ENCODE peak calls at places on chromosomes 7 and 10, in six cellular contexts. One of them, this sample, is unnamed.

GRCh38 chr10:6275022-6275997 is 72.6 kb downstream of the PFKFB3 start:
- DNase-seq in kidney epithelial cell: peak
- DNase-seq in adrenal gland: peak
- DNase-seq in IMR-90: peak
- DNase-seq in WERI-Rb-1: no peak
- DNase-seq in PC-9: peak
- DNase-seq in this sample: peak

GRCh38 chr7:8283968-8284367 is 22.0 kb upstream of the ICA1 start:
- DNase-seq in WERI-Rb-1: no peak
- DNase-seq in PC-9: no peak
- DNase-seq in kidney epithelial cell: no peak
- DNase-seq in IMR-90: no peak
- DNase-seq in adrenal gland: no peak
- DNase-seq in this sample: no peak

GRCh38 chr10:128714240-128714639 is 588.0 kb upstream of the MKI67 start:
- DNase-seq in IMR-90: no peak
- DNase-seq in PC-9: no peak
- DNase-seq in kidney epithelial cell: no peak
- DNase-seq in adrenal gland: no peak
- DNase-seq in WERI-Rb-1: no peak
- DNase-seq in this sample: no peak

GRCh38 chr7:33773053-33773452 is 132.3 kb upstream of the BMPER start:
- DNase-seq in IMR-90: peak
- DNase-seq in WERI-Rb-1: no peak
- DNase-seq in kidney epithelial cell: peak
- DNase-seq in adrenal gland: no peak
- DNase-seq in PC-9: no peak
- DNase-seq in this sample: no peak

GRCh38 chr7:2104107-2104710 is 128.5 kb downstream of the MAD1L1 start:
- DNase-seq in kidney epithelial cell: no peak
- DNase-seq in adrenal gland: peak
- DNase-seq in PC-9: no peak
- DNase-seq in WERI-Rb-1: peak
- DNase-seq in IMR-90: peak
- DNase-seq in this sample: peak

GRCh38 chr10:77566228-77566627 is 71.4 kb downstream of the KCNMA1 start:
- DNase-seq in IMR-90: peak
- DNase-seq in PC-9: no peak
- DNase-seq in WERI-Rb-1: no peak
- DNase-seq in adrenal gland: no peak
- DNase-seq in kidney epithelial cell: no peak
- DNase-seq in this sample: no peak

GRCh38 chr7:4268040-4268965 is 413.8 kb upstream of the FOXK1 start:
- DNase-seq in IMR-90: no peak
- DNase-seq in WERI-Rb-1: no peak
- DNase-seq in adrenal gland: no peak
- DNase-seq in PC-9: no peak
- DNase-seq in kidney epithelial cell: no peak
- DNase-seq in this sample: no peak

GRCh38 chr10:110483633-110484032 is 14.1 kb upstream of the DUSP5 start:
- DNase-seq in WERI-Rb-1: no peak
- DNase-seq in PC-9: no peak
- DNase-seq in IMR-90: no peak
- DNase-seq in adrenal gland: no peak
- DNase-seq in kidney epithelial cell: no peak
- DNase-seq in this sample: no peak

GRCh38 chr10:89278034-89278535 is 23.8 kb upstream of the IFIT2 start:
- DNase-seq in PC-9: peak
- DNase-seq in WERI-Rb-1: peak
- DNase-seq in adrenal gland: peak
- DNase-seq in IMR-90: peak
- DNase-seq in kidney epithelial cell: peak
- DNase-seq in this sample: no peak

GRCh38 chr7:50533849-50534248 is 31.4 kb downstream of the DDC start:
- DNase-seq in PC-9: no peak
- DNase-seq in kidney epithelial cell: no peak
- DNase-seq in WERI-Rb-1: no peak
- DNase-seq in adrenal gland: no peak
- DNase-seq in IMR-90: no peak
- DNase-seq in this sample: no peak

GRCh38 chr10:110068780-110069179 is 61.0 kb downstream of the ADD3 start:
- DNase-seq in adrenal gland: no peak
- DNase-seq in kidney epithelial cell: no peak
- DNase-seq in WERI-Rb-1: no peak
- DNase-seq in PC-9: no peak
- DNase-seq in IMR-90: no peak
- DNase-seq in this sample: no peak

GRCh38 chr10:126014309-126014708 is 117.9 kb downstream of the FANK1 start:
- DNase-seq in kidney epithelial cell: peak
- DNase-seq in PC-9: no peak
- DNase-seq in IMR-90: peak
- DNase-seq in adrenal gland: no peak
- DNase-seq in WERI-Rb-1: no peak
- DNase-seq in this sample: no peak

GRCh38 chr7:37212526-37212925 is 236.1 kb downstream of the ELMO1 start:
- DNase-seq in WERI-Rb-1: no peak
- DNase-seq in kidney epithelial cell: no peak
- DNase-seq in PC-9: no peak
- DNase-seq in adrenal gland: no peak
- DNase-seq in IMR-90: no peak
- DNase-seq in this sample: no peak

GRCh38 chr7:53768191-53768590 is 732.8 kb downstream of the POM121L12 start:
- DNase-seq in IMR-90: no peak
- DNase-seq in adrenal gland: no peak
- DNase-seq in WERI-Rb-1: no peak
- DNase-seq in kidney epithelial cell: no peak
- DNase-seq in PC-9: no peak
- DNase-seq in this sample: no peak

GRCh38 chr10:33979195-33979594 is 644.7 kb upstream of the NRP1 start:
- DNase-seq in IMR-90: no peak
- DNase-seq in kidney epithelial cell: no peak
- DNase-seq in adrenal gland: no peak
- DNase-seq in PC-9: no peak
- DNase-seq in WERI-Rb-1: no peak
- DNase-seq in this sample: no peak

GRCh38 chr7:106050743-106051110 is 61.4 kb downstream of the SYPL1 start:
- DNase-seq in IMR-90: peak
- DNase-seq in WERI-Rb-1: no peak
- DNase-seq in PC-9: peak
- DNase-seq in adrenal gland: peak
- DNase-seq in kidney epithelial cell: no peak
- DNase-seq in this sample: no peak

GRCh38 chr7:115015619-115016018 is 93.7 kb downstream of the MDFIC start:
- DNase-seq in adrenal gland: no peak
- DNase-seq in WERI-Rb-1: no peak
- DNase-seq in kidney epithelial cell: no peak
- DNase-seq in IMR-90: peak
- DNase-seq in PC-9: no peak
- DNase-seq in this sample: no peak

GRCh38 chr10:78905940-78906308 is 162.8 kb upstream of the ZMIZ1 start:
- DNase-seq in PC-9: peak
- DNase-seq in WERI-Rb-1: no peak
- DNase-seq in kidney epithelial cell: no peak
- DNase-seq in IMR-90: no peak
- DNase-seq in adrenal gland: peak
- DNase-seq in this sample: no peak

GRCh38 chr7:128963327-128963757 is 25.6 kb downstream of the IRF5 start:
- DNase-seq in WERI-Rb-1: no peak
- DNase-seq in adrenal gland: no peak
- DNase-seq in kidney epithelial cell: peak
- DNase-seq in PC-9: no peak
- DNase-seq in IMR-90: peak
- DNase-seq in this sample: peak

GRCh38 chr7:151452680-151453325 is 12.9 kb upstream of the CRYGN start:
- DNase-seq in adrenal gland: peak
- DNase-seq in kidney epithelial cell: no peak
- DNase-seq in PC-9: no peak
- DNase-seq in WERI-Rb-1: no peak
- DNase-seq in IMR-90: no peak
- DNase-seq in this sample: no peak

GRCh38 chr7:143882611-143883078 is 19.3 kb downstream of the TCAF1 start:
- DNase-seq in IMR-90: peak
- DNase-seq in PC-9: peak
- DNase-seq in kidney epithelial cell: no peak
- DNase-seq in WERI-Rb-1: peak
- DNase-seq in adrenal gland: peak
- DNase-seq in this sample: no peak

GRCh38 chr7:127766831-127767489 is 115.0 kb downstream of the SND1 start:
- DNase-seq in adrenal gland: no peak
- DNase-seq in IMR-90: no peak
- DNase-seq in kidney epithelial cell: no peak
- DNase-seq in PC-9: no peak
- DNase-seq in WERI-Rb-1: no peak
- DNase-seq in this sample: no peak

DNA sequence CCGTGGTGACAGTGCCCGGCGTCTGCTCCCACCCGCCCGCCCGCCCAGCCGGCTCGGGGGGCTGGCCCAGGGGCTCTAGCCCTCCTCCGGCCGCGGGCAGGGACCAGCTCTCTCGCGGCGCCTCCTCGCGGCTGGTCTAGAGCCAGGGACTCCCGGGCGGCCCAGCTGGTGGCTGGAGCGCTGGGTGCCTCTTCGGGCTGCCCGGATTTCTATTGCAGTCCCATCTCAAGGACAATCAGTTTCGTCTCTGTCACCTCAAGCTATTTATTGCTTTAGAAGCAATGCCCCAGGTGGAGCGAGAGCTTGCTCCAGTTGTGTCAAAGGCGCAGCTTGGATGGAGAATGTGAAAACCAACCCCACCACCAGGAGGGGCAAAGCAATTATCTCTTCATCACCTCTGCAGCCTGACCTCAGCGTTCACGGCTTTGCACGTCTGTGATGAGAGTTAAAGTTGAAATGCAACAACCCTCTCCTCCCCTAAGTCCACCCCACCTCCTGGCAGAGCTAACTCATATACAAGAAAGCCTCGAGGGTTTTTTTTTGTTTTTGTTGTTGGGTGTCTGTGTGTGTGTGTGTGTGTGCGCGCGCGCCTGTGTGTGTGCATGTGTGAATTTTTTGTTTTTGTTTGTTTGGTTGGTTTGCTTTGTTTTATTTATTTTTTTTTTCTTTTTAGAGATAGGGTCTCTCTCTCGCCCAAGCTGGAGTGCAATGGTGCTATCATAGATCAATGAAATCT is at the start of gene ITGA8:
- DNase-seq in kidney epithelial cell: no peak
- DNase-seq in IMR-90: no peak
- DNase-seq in PC-9: no peak
- DNase-seq in WERI-Rb-1: peak
- DNase-seq in adrenal gland: no peak
- DNase-seq in this sample: peak
- H3K4me3 ChIP-seq in kidney epithelial cell: no peak
- H3K4me3 ChIP-seq in IMR-90: peak
- H3K4me3 ChIP-seq in PC-9: no peak
- H3K4me3 ChIP-seq in WERI-Rb-1: peak
- H3K4me3 ChIP-seq in adrenal gland: peak
- H3K4me3 ChIP-seq in this sample: no peak

GRCh38 chr7:23653942-23654341 is 26.1 kb upstream of the FAM221A start:
- DNase-seq in IMR-90: no peak
- DNase-seq in kidney epithelial cell: no peak
- DNase-seq in PC-9: no peak
- DNase-seq in adrenal gland: no peak
- DNase-seq in WERI-Rb-1: no peak
- DNase-seq in this sample: no peak

GRCh38 chr7:23658831-23659427 is 21.1 kb upstream of the FAM221A start:
- DNase-seq in WERI-Rb-1: no peak
- DNase-seq in adrenal gland: no peak
- DNase-seq in PC-9: no peak
- DNase-seq in kidney epithelial cell: no peak
- DNase-seq in IMR-90: no peak
- DNase-seq in this sample: no peak

GRCh38 chr7:23655433-23655832 is 24.6 kb upstream of the FAM221A start:
- DNase-seq in WERI-Rb-1: no peak
- DNase-seq in adrenal gland: no peak
- DNase-seq in IMR-90: no peak
- DNase-seq in PC-9: no peak
- DNase-seq in kidney epithelial cell: no peak
- DNase-seq in this sample: no peak

GRCh38 chr7:23654508-23654907 is 25.5 kb upstream of the FAM221A start:
- DNase-seq in WERI-Rb-1: peak
- DNase-seq in PC-9: peak
- DNase-seq in kidney epithelial cell: no peak
- DNase-seq in IMR-90: peak
- DNase-seq in adrenal gland: peak
- DNase-seq in this sample: peak
- TF ChIP-seq CTCF in WERI-Rb-1: peak
- TF ChIP-seq CTCF in PC-9: peak
- TF ChIP-seq CTCF in kidney epithelial cell: peak
- TF ChIP-seq CTCF in IMR-90: peak
- TF ChIP-seq CTCF in adrenal gland: peak
- TF ChIP-seq CTCF in this sample: peak

GRCh38 chr7:104883718-104884452 is 130.1 kb upstream of the KMT2E start:
- DNase-seq in adrenal gland: peak
- DNase-seq in IMR-90: peak
- DNase-seq in WERI-Rb-1: peak
- DNase-seq in PC-9: peak
- DNase-seq in kidney epithelial cell: peak
- DNase-seq in this sample: peak

GRCh38 chr7:104878577-104878976 is 135.4 kb upstream of the KMT2E start:
- DNase-seq in kidney epithelial cell: no peak
- DNase-seq in IMR-90: no peak
- DNase-seq in PC-9: no peak
- DNase-seq in WERI-Rb-1: no peak
- DNase-seq in adrenal gland: no peak
- DNase-seq in this sample: peak

DNA sequence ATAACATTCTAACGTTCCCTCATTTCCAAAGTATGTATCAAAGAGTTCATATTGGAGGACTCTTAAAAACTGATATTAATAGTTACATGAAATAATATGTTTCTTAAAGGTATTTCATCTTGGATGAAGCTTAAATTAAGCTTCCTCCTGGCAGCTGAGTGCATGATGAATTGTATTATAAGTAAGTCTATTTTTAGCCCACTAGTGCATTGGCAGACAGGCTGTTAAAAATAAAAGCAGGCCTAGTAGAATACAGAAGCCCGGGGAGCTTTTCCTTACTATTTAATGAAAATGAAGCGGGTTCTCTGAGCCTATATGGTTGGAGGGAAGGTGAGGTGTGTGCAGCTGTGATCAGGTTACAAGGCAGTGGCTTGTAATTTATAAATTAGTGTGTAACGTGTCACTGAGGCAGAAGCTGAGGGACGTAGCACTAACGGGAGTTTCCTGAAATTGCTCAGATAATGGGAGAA is 130.7 kb upstream of the KMT2E start:
- DNase-seq in IMR-90: no peak
- DNase-seq in adrenal gland: no peak
- DNase-seq in kidney epithelial cell: no peak
- DNase-seq in PC-9: no peak
- DNase-seq in WERI-Rb-1: no peak
- DNase-seq in this sample: no peak
- H3K4me3 ChIP-seq in IMR-90: no peak
- H3K4me3 ChIP-seq in adrenal gland: no peak
- H3K4me3 ChIP-seq in kidney epithelial cell: no peak
- H3K4me3 ChIP-seq in PC-9: no peak
- H3K4me3 ChIP-seq in WERI-Rb-1: no peak
- H3K4me3 ChIP-seq in this sample: no peak

DNA sequence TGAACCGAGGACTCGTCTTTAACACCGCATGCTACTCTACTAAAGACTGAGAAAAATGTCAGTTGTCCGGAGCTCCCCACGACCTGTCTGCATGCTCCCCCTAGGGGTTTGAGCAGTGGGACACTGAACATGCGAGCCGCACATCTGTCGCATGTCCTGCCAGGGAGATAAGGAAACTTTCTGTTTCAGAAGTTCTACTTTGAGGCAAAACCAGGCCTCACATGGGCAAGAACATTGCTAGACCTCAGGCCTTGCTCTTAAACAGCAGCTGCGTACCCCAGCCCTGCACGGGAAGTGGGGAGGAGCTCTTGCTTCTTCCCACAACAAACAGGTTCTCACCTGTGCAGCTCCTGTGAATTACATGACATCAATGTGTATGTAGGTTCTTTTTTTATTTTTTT is 30.3 kb upstream of the HERPUD2 start:
- DNase-seq in WERI-Rb-1: no peak
- DNase-seq in adrenal gland: no peak
- DNase-seq in PC-9: no peak
- DNase-seq in kidney epithelial cell: no peak
- DNase-seq in IMR-90: no peak
- DNase-seq in this sample: peak
- TF ChIP-seq CTCF in WERI-Rb-1: peak
- TF ChIP-seq CTCF in adrenal gland: no peak
- TF ChIP-seq CTCF in PC-9: no peak
- TF ChIP-seq CTCF in kidney epithelial cell: no peak
- TF ChIP-seq CTCF in IMR-90: no peak
- TF ChIP-seq CTCF in this sample: peak

This sample was measured in GM12865.